ENCODE peak calls at places on chromosomes 1 and 21, in six cellular contexts. N, Z, Q, C, H and X are unnamed samples.

GRCh38 chr1:228240411-228241240 is 32.8 kb downstream of the OBSCN start:
- DNase-seq in N (no peak), C (no peak), H (peak), Z (no peak), Q (no peak), X (no peak)

GRCh38 chr1:60895167-60896124 is 186.9 kb upstream of the NFIA start:
- DNase-seq in N (no peak), C (no peak), H (peak), Z (no peak), Q (no peak), X (no peak)

GRCh38 chr1:203776636-203777035 is 11.7 kb downstream of the LAX1 start:
- DNase-seq in H (peak), Z (no peak), C (no peak), N (no peak), Q (no peak), X (no peak)

GRCh38 chr1:19866758-19867157 is 15.4 kb upstream of the OTUD3 start:
- DNase-seq in Q (no peak), H (no peak), N (no peak), C (no peak), Z (no peak), X (no peak)

GRCh38 chr1:116391207-116391606 is 18.2 kb downstream of the ATP1A1 start:
- DNase-seq in Q (no peak), Z (no peak), C (no peak), H (no peak), N (no peak), X (no peak)

GRCh38 chr1:45654540-45655280 is 30.9 kb upstream of the CCDC17 start:
- DNase-seq in H (no peak), Z (no peak), N (no peak), Q (no peak), C (no peak), X (no peak)

GRCh38 chr1:51222809-51223208 is 13.3 kb upstream of the RNF11 start:
- DNase-seq in H (no peak), N (no peak), Z (no peak), Q (no peak), C (no peak), X (no peak)

GRCh38 chr1:27057801-27058647 is 45.4 kb upstream of the TENT5B start:
- DNase-seq in H (peak), N (no peak), C (no peak), Z (no peak), Q (no peak), X (no peak)

GRCh38 chr1:2233997-2234761 is 6.1 kb downstream of the SKI start:
- DNase-seq in H (no peak), Z (no peak), N (peak), C (no peak), Q (peak), X (peak)

GRCh38 chr1:8329858-8330257 is 11.9 kb downstream of the SLC45A1 start:
- DNase-seq in Z (no peak), C (no peak), H (no peak), Q (no peak), N (no peak), X (no peak)

GRCh38 chr1:111802110-111802509 is 46.4 kb downstream of the DDX20 start:
- DNase-seq in C (no peak), N (no peak), Q (no peak), Z (no peak), H (no peak), X (no peak)

GRCh38 chr1:170661646-170662411 is 2.1 kb upstream of the PRRX1 start:
- DNase-seq in H (peak), C (no peak), Q (no peak), N (no peak), Z (no peak), X (no peak)

GRCh38 chr21:44862869-44863685 is 10.4 kb downstream of the PTTG1IP start:
- DNase-seq in Q (no peak), Z (no peak), N (no peak), C (no peak), H (no peak), X (no peak)

GRCh38 chr1:110068646-110069301 is 1.7 kb downstream of the ALX3 start:
- DNase-seq in Q (no peak), H (no peak), C (no peak), N (no peak), Z (no peak), X (no peak)

GRCh38 chr21:26961704-26962103 is 5.2 kb downstream of the ADAMTS5 start:
- DNase-seq in H (peak), N (no peak), C (no peak), Z (no peak), Q (no peak), X (no peak)

GRCh38 chr1:209456878-209457277 is 126.6 kb upstream of the CAMK1G start:
- DNase-seq in H (peak), C (no peak), Z (no peak), N (no peak), Q (no peak), X (no peak)

GRCh38 chr1:24438423-24438901 is 22.9 kb downstream of the NIPAL3 start:
- DNase-seq in N (no peak), Z (no peak), Q (no peak), C (no peak), H (peak), X (no peak)

GRCh38 chr1:24864409-24864808 is 65.7 kb downstream of the RUNX3 start:
- DNase-seq in Z (no peak), N (no peak), Q (no peak), H (no peak), C (no peak), X (no peak)

GRCh38 chr1:29563092-29563491 is 326.8 kb downstream of the PTPRU start:
- DNase-seq in Q (no peak), Z (no peak), H (peak), N (no peak), C (no peak), X (no peak)

GRCh38 chr1:201624741-201625646 is 86.1 kb downstream of the NAV1 start:
- DNase-seq in Z (no peak), H (no peak), Q (no peak), N (no peak), C (no peak), X (no peak)

GRCh38 chr1:100265931-100266830 is at the start of gene RTCA:
- DNase-seq in Q (peak), C (peak), Z (peak), H (peak), N (peak), X (peak)

GRCh38 chr1:9350011-9350907 is 57.6 kb downstream of the SPSB1 start:
- DNase-seq in Z (no peak), Q (no peak), N (no peak), H (peak), C (no peak), X (no peak)

GRCh38 chr1:207495816-207496792 is at the start of gene CR1:
- DNase-seq in N (peak), C (peak), H (peak), Z (peak), Q (peak), X (no peak)

GRCh38 chr1:184156521-184157395 is 105.2 kb downstream of the TSEN15 start:
- DNase-seq in N (no peak), Q (no peak), H (no peak), Z (no peak), C (no peak), X (no peak)

GRCh38 chr1:46643368-46643775 is 24.8 kb downstream of the ATPAF1 start:
- DNase-seq in C (no peak), H (no peak), Q (no peak), N (no peak), Z (no peak), X (no peak)

GRCh38 chr1:221793439-221794078 is 51.7 kb upstream of the DUSP10 start:
- DNase-seq in Z (no peak), N (no peak), H (no peak), C (no peak), Q (no peak), X (no peak)

GRCh38 chr1:162732566-162733335 is 57.8 kb upstream of the HSD17B7 start:
- DNase-seq in C (no peak), N (no peak), Z (no peak), Q (no peak), H (no peak), X (no peak)

GRCh38 chr1:87044424-87044823 is 130.0 kb downstream of the HS2ST1 start:
- DNase-seq in Z (no peak), N (no peak), C (no peak), H (no peak), Q (no peak), X (no peak)

GRCh38 chr1:244065063-244065788 is 14.1 kb downstream of the ZBTB18 start:
- DNase-seq in H (peak), Z (no peak), Q (no peak), C (no peak), N (no peak), X (no peak)

GRCh38 chr1:224880593-224881307 is 48.7 kb upstream of the DNAH14 start:
- DNase-seq in Z (no peak), H (no peak), N (no peak), C (no peak), Q (no peak), X (no peak)

GRCh38 chr1:109641341-109641740 is 14.6 kb upstream of the GSTM4 start:
- DNase-seq in N (no peak), C (no peak), H (no peak), Z (no peak), Q (no peak), X (no peak)

GRCh38 chr21:46194374-46195334 is 10.4 kb upstream of the SPATC1L start:
- DNase-seq in C (no peak), N (no peak), Z (no peak), H (no peak), Q (no peak), X (peak)

GRCh38 chr1:205447457-205448415 is 8.1 kb downstream of the BLACAT1 start:
- DNase-seq in N (no peak), C (no peak), Q (no peak), H (no peak), Z (no peak), X (no peak)

GRCh38 chr1:63833346-63834065 is 59.7 kb downstream of the ROR1 start:
- DNase-seq in N (no peak), C (no peak), Q (no peak), H (no peak), Z (no peak), X (no peak)

GRCh38 chr1:220689696-220690095 is 467 bp upstream of the C1orf115 start:
- DNase-seq in Z (no peak), H (no peak), N (no peak), C (no peak), Q (no peak), X (no peak)

GRCh38 chr21:45735259-45736000 is 91.9 kb downstream of the PCBP3 start:
- DNase-seq in C (no peak), N (no peak), Z (no peak), Q (no peak), H (no peak), X (no peak)

GRCh38 chr1:9927259-9927658 is 15.9 kb downstream of the LZIC start:
- DNase-seq in C (no peak), Q (no peak), N (no peak), Z (no peak), H (no peak), X (no peak)

GRCh38 chr1:36109041-36109679 is 15.9 kb downstream of the COL8A2 start:
- DNase-seq in Z (no peak), C (no peak), H (no peak), N (no peak), Q (peak), X (no peak)

GRCh38 chr21:25878334-25878733 is 143.6 kb downstream of the GABPA start:
- DNase-seq in Q (no peak), H (no peak), N (no peak), C (no peak), Z (no peak), X (no peak)

GRCh38 chr1:32759997-32760623 is 57.0 kb downstream of the YARS1 start:
- DNase-seq in Z (no peak), N (no peak), Q (no peak), C (peak), H (no peak), X (peak)